ENCODE peak calls at places on chromosome 17, in four cellular contexts. Z is RPMI7951, P is GM03348, L is ACHN. O is an unnamed sample.

GRCh38 chr17:9071921-9072503 is 50.7 kb downstream of the NTN1 start:
- DNase-seq in Z (no peak), P (peak), L (no peak), O (no peak)

GRCh38 chr17:39677581-39678339 is 9.5 kb downstream of the PNMT start:
- DNase-seq in Z (no peak), P (no peak), L (no peak), O (peak)

GRCh38 chr17:68260051-68260762 is 12.4 kb downstream of the AMZ2 start:
- DNase-seq in Z (no peak), P (no peak), L (no peak), O (no peak)

GRCh38 chr17:67132366-67132765 is 88.0 kb downstream of the CACNG1 start:
- DNase-seq in Z (no peak), P (no peak), L (no peak), O (no peak)

GRCh38 chr17:55577687-55578086 is 66.4 kb upstream of the SMIM36 start:
- DNase-seq in Z (peak), P (no peak), L (no peak), O (no peak)

GRCh38 chr17:52648995-52649394 is 490.5 kb upstream of the CA10 start:
- DNase-seq in Z (no peak), P (no peak), L (no peak), O (no peak)

GRCh38 chr17:82333279-82334171 is at the start of gene SECTM1:
- DNase-seq in Z (peak), P (peak), L (peak), O (no peak)

GRCh38 chr17:83006515-83007455 is 72.6 kb upstream of the METRNL start:
- DNase-seq in Z (no peak), P (peak), L (no peak), O (no peak)

GRCh38 chr17:39929657-39930407 is 2.3 kb downstream of the LRRC3C start:
- DNase-seq in Z (peak), P (peak), L (peak), O (no peak)

GRCh38 chr17:57823469-57824401 is 26.1 kb downstream of the MRPS23 start:
- DNase-seq in Z (peak), P (peak), L (peak), O (no peak)